ENCODE peak calls at places on chromosomes 13 and 19, in seven cellular contexts. C is esophagus squamous epithelium; V is AG10803; G is HFF-Myc; P is pancreas; X is BJ; I is CD4-positive, alpha-beta T cell. D is an unnamed sample.

GRCh38 chr19:5880604-5881078 is 10.3 kb upstream of the FUT5 start:
- DNase-seq in C (no peak), V (peak; percentile 88), G (no peak), P (no peak), X (no peak), I (no peak), D (peak; percentile 44)

GRCh38 chr19:9847087-9847671 is 12.1 kb downstream of the PIN1 start:
- DNase-seq in C (no peak), V (peak; percentile 95), G (peak; percentile 93), P (no peak), X (peak; percentile 66), I (no peak), D (peak; percentile 49)

GRCh38 chr13:94061316-94061715 is 418.2 kb downstream of the DCT start:
- DNase-seq in C (no peak), V (peak; percentile 65), G (peak; percentile 73), P (no peak), X (peak; percentile 63), I (no peak), D (no peak)

GRCh38 chr13:98749501-98749900 is 3.0 kb downstream of the SLC15A1 start:
- DNase-seq in C (no peak), V (peak; percentile 90), G (no peak), P (no peak), X (peak; percentile 81), I (no peak), D (no peak)

GRCh38 chr19:44812142-44812718 is 3.3 kb downstream of the BCAM start:
- DNase-seq in C (no peak), V (no peak), G (no peak), P (no peak), X (no peak), I (no peak), D (no peak)

GRCh38 chr19:54594737-54595136 is 1.3 kb downstream of the LILRA1 start:
- DNase-seq in C (no peak), V (no peak), G (no peak), P (no peak), X (no peak), I (no peak), D (no peak)

GRCh38 chr13:27822258-27822872 is 30.1 kb downstream of the GSX1 start:
- DNase-seq in C (no peak), V (no peak), G (no peak), P (no peak), X (no peak), I (no peak), D (no peak)

GRCh38 chr19:46101293-46101692 is 23.2 kb downstream of the IGFL3 start:
- DNase-seq in C (no peak), V (no peak), G (no peak), P (no peak), X (no peak), I (no peak), D (no peak)

GRCh38 chr19:35178701-35179100 is 24.2 kb downstream of the FXYD5 start:
- DNase-seq in C (no peak), V (peak; percentile 69), G (no peak), P (no peak), X (no peak), I (no peak), D (no peak)

GRCh38 chr19:46674416-46675178 is 13.6 kb upstream of the DACT3 start:
- DNase-seq in C (no peak), V (no peak), G (no peak), P (no peak), X (no peak), I (no peak), D (peak; percentile 20)

GRCh38 chr19:45245826-45246225 is 619 bp upstream of the EXOC3L2 start:
- DNase-seq in C (no peak), V (no peak), G (no peak), P (no peak), X (no peak), I (no peak), D (no peak)

GRCh38 chr13:110380359-110381028 is 73.4 kb downstream of the COL4A2 start:
- DNase-seq in C (no peak), V (peak; percentile 37), G (no peak), P (no peak), X (no peak), I (no peak), D (no peak)

GRCh38 chr19:46080561-46080960 is 39.8 kb upstream of the IGFL4 start:
- DNase-seq in C (no peak), V (peak; percentile 92), G (no peak), P (no peak), X (peak; percentile 37), I (no peak), D (no peak)

GRCh38 chr19:45100797-45101196 is 7.8 kb downstream of the PPP1R37 start:
- DNase-seq in C (no peak), V (no peak), G (no peak), P (no peak), X (no peak), I (no peak), D (peak; percentile 46)

GRCh38 chr13:45798851-45799250 is 52.7 kb downstream of the SIAH3 start:
- DNase-seq in C (no peak), V (no peak), G (no peak), P (no peak), X (no peak), I (no peak), D (no peak)

GRCh38 chr13:28475916-28476725 is 18.8 kb downstream of the FLT1 start:
- DNase-seq in C (no peak), V (peak; percentile 89), G (no peak), P (no peak), X (peak; percentile 61), I (no peak), D (no peak)

GRCh38 chr19:54435551-54436016 is 13.4 kb upstream of the LENG8 start:
- DNase-seq in C (no peak), V (no peak), G (no peak), P (no peak), X (no peak), I (no peak), D (no peak)

GRCh38 chr19:2356036-2356646 is 3.9 kb upstream of the TMPRSS9 start:
- DNase-seq in C (no peak), V (no peak), G (no peak), P (no peak), X (no peak), I (no peak), D (no peak)

GRCh38 chr13:92804926-92805325 is 421.7 kb upstream of the GPC6 start:
- DNase-seq in C (no peak), V (peak; percentile 15), G (no peak), P (no peak), X (no peak), I (no peak), D (no peak)

GRCh38 chr13:82717249-82717648 is 1165.0 kb downstream of the SLITRK1 start:
- DNase-seq in C (no peak), V (peak; percentile 64), G (no peak), P (no peak), X (peak; percentile 12), I (no peak), D (no peak)

GRCh38 chr19:10339380-10339960 is at the start of gene ICAM3:
- DNase-seq in C (no peak), V (no peak), G (no peak), P (no peak), X (no peak), I (peak; percentile 54), D (no peak)

GRCh38 chr13:37484056-37484455 is 114.5 kb downstream of the POSTN start:
- DNase-seq in C (no peak), V (peak; percentile 76), G (no peak), P (no peak), X (no peak), I (no peak), D (no peak)

GRCh38 chr13:79435549-79435948 is 29.5 kb upstream of the RBM26 start:
- DNase-seq in C (no peak), V (peak; percentile 57), G (no peak), P (no peak), X (peak; percentile 64), I (no peak), D (no peak)

GRCh38 chr13:60329221-60329983 is 67.6 kb upstream of the TDRD3 start:
- DNase-seq in C (no peak), V (peak; percentile 17), G (no peak), P (peak; percentile 27), X (no peak), I (no peak), D (peak; percentile 45)

GRCh38 chr19:31255174-31255862 is 93.9 kb downstream of the TSHZ3 start:
- DNase-seq in C (no peak), V (no peak), G (no peak), P (no peak), X (no peak), I (no peak), D (no peak)

GRCh38 chr19:6038634-6039405 is 60.9 kb upstream of the RANBP3 start:
- DNase-seq in C (no peak), V (no peak), G (no peak), P (no peak), X (no peak), I (no peak), D (no peak)

GRCh38 chr19:3656747-3657394 is 30.3 kb upstream of the CACTIN start:
- DNase-seq in C (no peak), V (no peak), G (no peak), P (no peak), X (no peak), I (no peak), D (no peak)
- TF ChIP-seq CTCF in C (no peak), V (no peak), G (no peak), P (no peak), X (no peak), I (no peak), D (no peak)

GRCh38 chr13:84645196-84646071 is 763.2 kb upstream of the SLITRK1 start:
- DNase-seq in C (no peak), V (peak; percentile 88), G (no peak), P (no peak), X (peak; percentile 68), I (no peak), D (no peak)
- TF ChIP-seq CTCF in C (no peak), V (no peak), G (no peak), P (no peak), X (no peak), I (no peak), D (no peak)

GRCh38 chr13:19981685-19982238 is 23.2 kb downstream of the ZMYM2 start:
- DNase-seq in C (no peak), V (no peak), G (no peak), P (no peak), X (no peak), I (no peak), D (no peak)
- TF ChIP-seq CTCF in C (no peak), V (no peak), G (no peak), P (no peak), X (no peak), I (no peak), D (no peak)

GRCh38 chr19:49453757-49454248 is 778 bp downstream of the ALDH16A1 start:
- DNase-seq in C (no peak), V (no peak), G (no peak), P (no peak), X (no peak), I (no peak), D (no peak)

GRCh38 chr19:49448432-49448786 is 3.2 kb downstream of the PIH1D1 start:
- DNase-seq in C (no peak), V (no peak), G (no peak), P (no peak), X (no peak), I (no peak), D (no peak)

GRCh38 chr19:49450405-49450804 is 1.2 kb downstream of the PIH1D1 start:
- DNase-seq in C (no peak), V (no peak), G (no peak), P (no peak), X (no peak), I (no peak), D (no peak)

GRCh38 chr19:49453013-49453756 is at the start of gene ALDH16A1:
- DNase-seq in C (peak; percentile 87), V (peak; percentile 97), G (peak; percentile 93), P (peak; percentile 98), X (peak; percentile 80), I (peak; percentile 99), D (peak; percentile 98)

GRCh38 chr19:49451430-49452181 is at the start of gene PIH1D1:
- DNase-seq in C (peak; percentile 82), V (peak; percentile 99), G (peak; percentile 100), P (peak; percentile 94), X (peak; percentile 96), I (peak; percentile 90), D (peak; percentile 92)
- TF ChIP-seq CTCF in C (peak; percentile 30), V (peak; percentile 40), G (no peak), P (peak; percentile 9), X (peak; percentile 38), I (no peak), D (no peak)